ENCODE peak calls at places on chromosomes 6 and 20, in four cellular contexts. D is GM23338, P is GM23248, I is stomach. O is an unnamed sample.

GRCh38 chr6:105211831-105212230 is 32.0 kb upstream of the POPDC3 start:
- DNase-seq in D (no peak), P (peak), I (no peak), O (peak)

GRCh38 chr20:17635846-17636245 is 46.2 kb downstream of the RRBP1 start:
- DNase-seq in D (no peak), I (no peak), P (peak), O (no peak)

GRCh38 chr20:50750145-50750671 is 18.8 kb downstream of the PARD6B start:
- DNase-seq in P (peak), D (no peak), I (no peak), O (no peak)

GRCh38 chr20:1291191-1291741 is 25.2 kb downstream of the SNPH start:
- DNase-seq in D (no peak), I (no peak), P (peak), O (no peak)

GRCh38 chr6:36230376-36230775 is 33.8 kb downstream of the BRPF3 start:
- DNase-seq in P (no peak), I (no peak), D (no peak), O (peak)

GRCh38 chr6:37489697-37490336 is 9.9 kb downstream of the CCDC167 start:
- DNase-seq in D (no peak), I (no peak), P (peak), O (no peak)

GRCh38 chr20:21155268-21155667 is 29.4 kb downstream of the KIZ start:
- DNase-seq in P (no peak), D (no peak), I (no peak), O (no peak)

GRCh38 chr20:59318201-59318790 is 17.9 kb downstream of the EDN3 start:
- DNase-seq in I (no peak), D (no peak), P (no peak), O (no peak)

GRCh38 chr20:16175322-16175721 is 397.9 kb downstream of the KIF16B start:
- DNase-seq in I (no peak), D (no peak), P (no peak), O (no peak)

GRCh38 chr6:146277142-146277541 is 248.3 kb downstream of the GRM1 start:
- DNase-seq in P (no peak), I (no peak), D (peak), O (no peak)

GRCh38 chr6:80438728-80439127 is 332.3 kb downstream of the BCKDHB start:
- DNase-seq in I (no peak), P (peak), D (peak), O (peak)

GRCh38 chr6:163711071-163711470 is 296.6 kb downstream of the QKI start:
- DNase-seq in D (no peak), P (no peak), I (no peak), O (no peak)

GRCh38 chr20:60138263-60139127 is 180.3 kb downstream of the CDH26 start:
- DNase-seq in P (peak), I (peak), D (no peak), O (no peak)

GRCh38 chr6:100620085-100620484 is 155.4 kb upstream of the SIM1 start:
- DNase-seq in P (peak), I (no peak), D (no peak), O (peak)

GRCh38 chr20:46342451-46343357 is 34.4 kb upstream of the CDH22 start:
- DNase-seq in I (no peak), D (no peak), P (no peak), O (no peak)

GRCh38 chr6:111480988-111481830 is 1.8 kb downstream of the REV3L start:
- DNase-seq in D (no peak), P (peak), I (no peak), O (no peak)

GRCh38 chr6:105894556-105894955 is 191.6 kb upstream of the PRDM1 start:
- DNase-seq in D (no peak), I (no peak), P (peak), O (peak)

GRCh38 chr6:127022297-127022696 is 96.2 kb upstream of the RSPO3 start:
- DNase-seq in P (peak), I (peak), D (no peak), O (no peak)

GRCh38 chr6:7207688-7208087 is 99.9 kb downstream of the RREB1 start:
- DNase-seq in I (no peak), D (no peak), P (no peak), O (no peak)

GRCh38 chr6:69026243-69026642 is 391.2 kb downstream of the ADGRB3 start:
- DNase-seq in D (no peak), P (peak), I (no peak), O (peak)

GRCh38 chr20:57341657-57342056 is 9.4 kb upstream of the RAE1 start:
- DNase-seq in P (no peak), I (no peak), D (no peak), O (no peak)

GRCh38 chr20:37749185-37749584 is 55.4 kb downstream of the CTNNBL1 start:
- DNase-seq in D (no peak), I (no peak), P (no peak), O (no peak)

GRCh38 chr20:8535403-8536003 is 403.4 kb downstream of the PLCB1 start:
- DNase-seq in I (no peak), P (peak), D (peak), O (no peak)

DNA sequence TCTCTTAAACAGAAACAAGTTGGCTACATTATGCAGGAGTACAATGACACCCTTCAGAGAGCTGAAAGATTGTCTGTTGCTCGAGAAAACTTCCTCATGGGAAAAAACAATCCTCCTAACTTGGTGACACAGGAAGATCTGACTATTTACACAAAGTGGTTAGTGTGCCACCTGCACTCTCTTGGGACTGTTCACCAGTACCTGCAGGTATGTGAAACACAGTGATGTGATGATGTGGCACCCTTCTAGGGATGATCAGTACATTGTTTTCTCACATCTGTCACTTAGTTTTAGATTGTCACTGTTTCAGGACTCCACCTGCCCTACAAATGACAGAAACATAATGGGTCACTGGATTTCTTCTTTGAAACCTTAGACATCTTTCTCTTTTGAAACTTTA is 101.8 kb downstream of the CEP57L1 start:
- DNase-seq in P (no peak), D (no peak), I (no peak), O (no peak)
- H3K27ac ChIP-seq in P (no peak), D (no peak), I (no peak), O (no peak)

GRCh38 chr20:62372042-62372993 is 5.2 kb upstream of the LAMA5 start:
- DNase-seq in I (no peak), P (no peak), D (no peak), O (no peak)

GRCh38 chr20:62371588-62372041 is 4.5 kb upstream of the LAMA5 start:
- DNase-seq in D (no peak), P (no peak), I (no peak), O (no peak)

GRCh38 chr20:62369508-62370114 is 2.5 kb upstream of the LAMA5 start:
- DNase-seq in D (no peak), I (no peak), P (no peak), O (no peak)

GRCh38 chr20:62370115-62370806 is 3.1 kb upstream of the LAMA5 start:
- DNase-seq in D (no peak), I (peak), P (peak), O (no peak)

GRCh38 chr20:62370807-62371587 is 3.9 kb upstream of the LAMA5 start:
- DNase-seq in I (peak), D (no peak), P (no peak), O (no peak)
- H3K27ac ChIP-seq in I (peak), D (no peak), P (no peak), O (no peak)

GRCh38 chr20:44649976-44650375 is 1.5 kb downstream of the ADA start:
- DNase-seq in I (no peak), P (no peak), D (no peak), O (no peak)

GRCh38 chr20:44646023-44646640 is 5.4 kb downstream of the ADA start:
- DNase-seq in P (no peak), D (peak), I (no peak), O (no peak)

GRCh38 chr20:44646641-44647274 is 4.7 kb downstream of the ADA start:
- DNase-seq in D (no peak), P (peak), I (no peak), O (no peak)

GRCh38 chr20:44648579-44648978 is 2.9 kb downstream of the ADA start:
- DNase-seq in P (no peak), I (no peak), D (peak), O (no peak)

GRCh38 chr20:44648068-44648467 is 3.4 kb downstream of the ADA start:
- DNase-seq in I (peak), D (peak), P (no peak), O (no peak)
- H3K27ac ChIP-seq in I (peak), D (no peak), P (no peak), O (no peak)

GRCh38 chr20:64158346-64159285 is 5.6 kb upstream of the MYT1 start:
- DNase-seq in I (no peak), D (no peak), P (no peak), O (no peak)
- H3K27ac ChIP-seq in I (no peak), D (no peak), P (no peak), O (no peak)

DNA sequence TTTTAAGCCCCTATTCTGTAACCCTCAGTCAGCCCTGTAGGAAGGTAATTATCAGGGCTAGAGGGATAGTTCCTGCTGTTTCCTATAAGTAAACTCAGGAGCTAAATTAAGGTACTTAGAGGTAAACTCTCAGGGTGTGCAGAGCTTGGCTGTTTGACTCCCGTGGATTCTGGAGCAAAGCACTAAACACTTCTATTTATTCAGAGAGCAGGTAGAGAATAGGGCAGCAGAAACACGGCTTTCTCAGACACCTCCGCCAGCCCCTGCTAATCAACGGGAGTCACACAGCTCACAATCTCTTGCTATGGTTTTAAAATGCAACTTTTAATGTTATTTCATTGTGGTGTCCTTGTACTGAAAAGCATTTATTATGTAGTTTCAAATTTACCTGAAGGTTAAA is 21.8 kb downstream of the PRKN start:
- DNase-seq in D (no peak), I (no peak), P (no peak), O (no peak)
- H3K27ac ChIP-seq in D (no peak), I (no peak), P (no peak), O (no peak)